ENCODE peak calls at places on chromosomes 11 and 22, in ten cellular contexts. One of them, this sample, is unnamed.

GRCh38 chr11:100151944-100152343 is 535.1 kb upstream of the ARHGAP42 start:
- DNase-seq in HepG2: no peak
- DNase-seq in AG09309: no peak
- DNase-seq in HFF-Myc: no peak
- DNase-seq in HAP-1: no peak
- DNase-seq in fibroblast of the aortic adventitia: no peak
- DNase-seq in lung: no peak
- DNase-seq in adrenal gland: peak; percentile 11
- DNase-seq in A549: no peak
- DNase-seq in heart left ventricle: no peak
- DNase-seq in this sample: no peak

GRCh38 chr11:26753738-26754504 is 32.1 kb upstream of the SLC5A12 start:
- DNase-seq in HepG2: peak; percentile 56
- DNase-seq in AG09309: peak; percentile 55
- DNase-seq in HFF-Myc: peak; percentile 72
- DNase-seq in HAP-1: peak; percentile 37
- DNase-seq in fibroblast of the aortic adventitia: peak; percentile 90
- DNase-seq in lung: peak; percentile 30
- DNase-seq in adrenal gland: peak; percentile 16
- DNase-seq in A549: peak; percentile 21
- DNase-seq in heart left ventricle: peak; percentile 45
- DNase-seq in this sample: no peak

GRCh38 chr11:73750238-73750637 is 10.6 kb downstream of the RAB6A start:
- DNase-seq in HepG2: peak; percentile 42
- DNase-seq in AG09309: no peak
- DNase-seq in HFF-Myc: no peak
- DNase-seq in HAP-1: no peak
- DNase-seq in fibroblast of the aortic adventitia: no peak
- DNase-seq in lung: no peak
- DNase-seq in adrenal gland: no peak
- DNase-seq in A549: no peak
- DNase-seq in heart left ventricle: no peak
- DNase-seq in this sample: no peak

GRCh38 chr11:76455331-76455730 is 10.5 kb downstream of the EMSY start:
- DNase-seq in HepG2: no peak
- DNase-seq in AG09309: no peak
- DNase-seq in HFF-Myc: no peak
- DNase-seq in HAP-1: peak; percentile 89
- DNase-seq in fibroblast of the aortic adventitia: no peak
- DNase-seq in lung: no peak
- DNase-seq in adrenal gland: no peak
- DNase-seq in A549: no peak
- DNase-seq in heart left ventricle: no peak
- DNase-seq in this sample: no peak

GRCh38 chr11:2512431-2513407 is 67.9 kb downstream of the KCNQ1 start:
- DNase-seq in HepG2: no peak
- DNase-seq in AG09309: no peak
- DNase-seq in HFF-Myc: no peak
- DNase-seq in HAP-1: peak; percentile 4
- DNase-seq in fibroblast of the aortic adventitia: no peak
- DNase-seq in lung: peak; percentile 26
- DNase-seq in adrenal gland: peak; percentile 8
- DNase-seq in A549: no peak
- DNase-seq in heart left ventricle: peak; percentile 26
- DNase-seq in this sample: no peak

GRCh38 chr11:2549080-2549479 is 104.3 kb downstream of the KCNQ1 start:
- DNase-seq in HepG2: no peak
- DNase-seq in AG09309: no peak
- DNase-seq in HFF-Myc: no peak
- DNase-seq in HAP-1: no peak
- DNase-seq in fibroblast of the aortic adventitia: no peak
- DNase-seq in lung: no peak
- DNase-seq in adrenal gland: peak; percentile 7
- DNase-seq in A549: no peak
- DNase-seq in heart left ventricle: no peak
- DNase-seq in this sample: no peak

GRCh38 chr11:57434640-57435546 is 8.0 kb upstream of the SLC43A3 start:
- DNase-seq in HepG2: peak; percentile 94
- DNase-seq in AG09309: peak; percentile 94
- DNase-seq in HFF-Myc: no peak
- DNase-seq in HAP-1: no peak
- DNase-seq in fibroblast of the aortic adventitia: peak; percentile 97
- DNase-seq in lung: peak; percentile 51
- DNase-seq in adrenal gland: peak; percentile 34
- DNase-seq in A549: peak; percentile 69
- DNase-seq in heart left ventricle: no peak
- DNase-seq in this sample: no peak

GRCh38 chr11:124657922-124658321 is 15.6 kb downstream of the SIAE start:
- DNase-seq in HepG2: no peak
- DNase-seq in AG09309: no peak
- DNase-seq in HFF-Myc: no peak
- DNase-seq in HAP-1: no peak
- DNase-seq in fibroblast of the aortic adventitia: no peak
- DNase-seq in lung: no peak
- DNase-seq in adrenal gland: no peak
- DNase-seq in A549: no peak
- DNase-seq in heart left ventricle: no peak
- DNase-seq in this sample: no peak

GRCh38 chr11:37788141-37788877 is 1190.3 kb upstream of the RAG2 start:
- DNase-seq in HepG2: no peak
- DNase-seq in AG09309: no peak
- DNase-seq in HFF-Myc: peak; percentile 5
- DNase-seq in HAP-1: no peak
- DNase-seq in fibroblast of the aortic adventitia: peak; percentile 69
- DNase-seq in lung: no peak
- DNase-seq in adrenal gland: no peak
- DNase-seq in A549: no peak
- DNase-seq in heart left ventricle: no peak
- DNase-seq in this sample: no peak

GRCh38 chr11:56843816-56844215 is 95.3 kb upstream of the OR9G4 start:
- DNase-seq in HepG2: no peak
- DNase-seq in AG09309: no peak
- DNase-seq in HFF-Myc: no peak
- DNase-seq in HAP-1: no peak
- DNase-seq in fibroblast of the aortic adventitia: no peak
- DNase-seq in lung: no peak
- DNase-seq in adrenal gland: no peak
- DNase-seq in A549: no peak
- DNase-seq in heart left ventricle: no peak
- DNase-seq in this sample: no peak

GRCh38 chr11:83725161-83725560 is 439.0 kb upstream of the CCDC90B start:
- DNase-seq in HepG2: no peak
- DNase-seq in AG09309: no peak
- DNase-seq in HFF-Myc: no peak
- DNase-seq in HAP-1: no peak
- DNase-seq in fibroblast of the aortic adventitia: no peak
- DNase-seq in lung: no peak
- DNase-seq in adrenal gland: no peak
- DNase-seq in A549: no peak
- DNase-seq in heart left ventricle: no peak
- DNase-seq in this sample: no peak

GRCh38 chr22:38694049-38694448 is 6.7 kb downstream of the JOSD1 start:
- DNase-seq in HepG2: peak; percentile 72
- DNase-seq in AG09309: no peak
- DNase-seq in HFF-Myc: no peak
- DNase-seq in HAP-1: no peak
- DNase-seq in fibroblast of the aortic adventitia: no peak
- DNase-seq in lung: no peak
- DNase-seq in adrenal gland: no peak
- DNase-seq in A549: no peak
- DNase-seq in heart left ventricle: no peak
- DNase-seq in this sample: no peak

GRCh38 chr11:122780296-122780949 is 57.9 kb upstream of the CRTAM start:
- DNase-seq in HepG2: no peak
- DNase-seq in AG09309: no peak
- DNase-seq in HFF-Myc: no peak
- DNase-seq in HAP-1: no peak
- DNase-seq in fibroblast of the aortic adventitia: no peak
- DNase-seq in lung: no peak
- DNase-seq in adrenal gland: no peak
- DNase-seq in A549: no peak
- DNase-seq in heart left ventricle: no peak
- DNase-seq in this sample: no peak

GRCh38 chr11:68071281-68072048 is 32.6 kb downstream of the TCIRG1 start:
- DNase-seq in HepG2: no peak
- DNase-seq in AG09309: no peak
- DNase-seq in HFF-Myc: no peak
- DNase-seq in HAP-1: no peak
- DNase-seq in fibroblast of the aortic adventitia: no peak
- DNase-seq in lung: no peak
- DNase-seq in adrenal gland: no peak
- DNase-seq in A549: no peak
- DNase-seq in heart left ventricle: no peak
- DNase-seq in this sample: no peak

DNA sequence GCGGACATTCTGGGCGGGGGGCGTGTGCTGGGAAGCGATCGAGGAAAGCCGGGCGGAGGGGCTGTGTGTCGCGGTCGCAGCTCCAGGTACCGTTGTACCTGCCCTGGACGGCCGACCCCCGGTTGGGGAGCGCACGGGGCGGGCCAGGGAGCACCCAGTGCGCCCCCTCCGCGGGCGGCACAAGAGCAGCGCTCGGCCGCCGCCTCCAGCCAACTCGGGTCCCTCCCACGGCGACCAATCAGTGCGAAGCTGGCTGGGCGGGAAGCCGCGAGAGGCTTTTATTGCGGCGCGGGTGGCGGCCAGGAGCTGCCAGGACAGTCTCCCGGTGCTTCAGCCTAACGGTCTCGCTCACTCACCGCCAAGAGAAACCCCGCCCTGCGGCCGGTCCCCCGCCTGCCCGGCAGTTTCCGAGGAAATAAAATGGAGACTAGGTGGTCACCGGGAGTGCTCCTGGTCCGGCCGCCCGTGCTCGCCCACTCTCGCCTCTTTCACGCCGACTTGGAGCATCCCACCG is 1.7 kb downstream of the NCAM1 start:
- DNase-seq in HepG2: no peak
- DNase-seq in AG09309: no peak
- DNase-seq in HFF-Myc: no peak
- DNase-seq in HAP-1: no peak
- DNase-seq in fibroblast of the aortic adventitia: no peak
- DNase-seq in lung: no peak
- DNase-seq in adrenal gland: peak; percentile 85
- DNase-seq in A549: no peak
- DNase-seq in heart left ventricle: peak; percentile 84
- DNase-seq in this sample: peak; percentile 1
- H3K4me3 ChIP-seq in HepG2: no peak overlapping the region
- H3K4me3 ChIP-seq in AG09309: peak overlapping the region; percentile 44
- H3K4me3 ChIP-seq in HFF-Myc: no peak overlapping the region
- H3K4me3 ChIP-seq in HAP-1: no peak overlapping the region
- H3K4me3 ChIP-seq in fibroblast of the aortic adventitia: peak overlapping the region; percentile 58
- H3K4me3 ChIP-seq in lung: no peak overlapping the region
- H3K4me3 ChIP-seq in adrenal gland: peak overlapping the region; percentile 67
- H3K4me3 ChIP-seq in A549: no peak overlapping the region
- H3K4me3 ChIP-seq in heart left ventricle: peak overlapping the region; percentile 73
- H3K4me3 ChIP-seq in this sample: no peak overlapping the region

DNA sequence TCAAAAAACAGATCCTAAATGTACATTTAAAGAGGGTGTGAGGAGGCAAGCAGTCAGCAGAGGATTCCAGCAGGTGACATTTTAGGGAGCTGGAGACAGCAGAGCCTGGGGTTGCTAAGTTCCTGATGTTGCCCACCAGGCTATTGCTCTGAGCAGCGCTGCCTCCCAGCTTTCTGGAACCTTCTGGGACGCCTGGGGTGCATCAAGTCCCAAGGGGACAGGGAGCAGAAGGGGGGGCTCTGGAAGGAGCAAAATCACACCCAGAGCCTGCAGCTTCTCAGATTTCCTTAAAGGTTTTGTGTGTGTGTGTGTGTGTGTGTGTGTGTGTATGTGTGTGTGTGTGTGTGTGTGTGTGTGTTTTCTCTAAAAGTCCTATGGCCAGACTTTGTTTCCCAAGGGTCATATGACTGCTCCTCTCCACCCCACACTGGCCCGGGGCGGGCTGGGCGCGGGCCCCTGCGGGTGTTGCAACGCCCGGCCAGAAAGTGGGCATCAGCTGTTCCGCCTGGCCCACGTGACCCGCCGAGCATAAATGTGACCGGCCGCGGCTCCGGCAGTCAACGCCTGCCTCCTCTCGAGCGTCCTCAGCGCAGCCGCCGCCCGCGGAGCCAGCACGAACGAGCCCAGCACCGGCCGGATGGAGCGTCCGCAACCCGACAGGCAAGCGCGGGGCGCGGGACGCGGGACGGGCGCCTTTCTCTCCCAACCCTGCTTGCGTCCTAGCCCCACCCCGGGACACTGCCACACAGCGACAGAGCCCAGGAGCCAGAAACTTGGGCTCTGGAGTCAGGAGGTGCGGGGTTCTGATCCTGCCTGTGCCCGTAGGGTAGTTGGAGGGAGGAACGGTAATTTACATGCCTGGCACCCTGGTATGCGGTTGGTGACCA is at the start of gene HMOX1:
- DNase-seq in HepG2: peak; percentile 73
- DNase-seq in AG09309: peak; percentile 71
- DNase-seq in HFF-Myc: peak; percentile 20
- DNase-seq in HAP-1: peak; percentile 90
- DNase-seq in fibroblast of the aortic adventitia: peak; percentile 94
- DNase-seq in lung: peak; percentile 93
- DNase-seq in adrenal gland: peak; percentile 95
- DNase-seq in A549: peak; percentile 68
- DNase-seq in heart left ventricle: peak; percentile 95
- DNase-seq in this sample: peak; percentile 86
- H3K4me3 ChIP-seq in HepG2: peak within 1 kb of the TSS; percentile 81
- H3K4me3 ChIP-seq in AG09309: peak within 1 kb of the TSS; percentile 59
- H3K4me3 ChIP-seq in HFF-Myc: peak within 1 kb of the TSS; percentile 59
- H3K4me3 ChIP-seq in HAP-1: peak within 1 kb of the TSS; percentile 50
- H3K4me3 ChIP-seq in fibroblast of the aortic adventitia: peak within 1 kb of the TSS; percentile 99
- H3K4me3 ChIP-seq in lung: peak within 1 kb of the TSS; percentile 62
- H3K4me3 ChIP-seq in adrenal gland: peak within 1 kb of the TSS; percentile 60
- H3K4me3 ChIP-seq in A549: peak within 1 kb of the TSS; percentile 79
- H3K4me3 ChIP-seq in heart left ventricle: peak within 1 kb of the TSS; percentile 66
- H3K4me3 ChIP-seq in this sample: peak within 1 kb of the TSS; percentile 71

DNA sequence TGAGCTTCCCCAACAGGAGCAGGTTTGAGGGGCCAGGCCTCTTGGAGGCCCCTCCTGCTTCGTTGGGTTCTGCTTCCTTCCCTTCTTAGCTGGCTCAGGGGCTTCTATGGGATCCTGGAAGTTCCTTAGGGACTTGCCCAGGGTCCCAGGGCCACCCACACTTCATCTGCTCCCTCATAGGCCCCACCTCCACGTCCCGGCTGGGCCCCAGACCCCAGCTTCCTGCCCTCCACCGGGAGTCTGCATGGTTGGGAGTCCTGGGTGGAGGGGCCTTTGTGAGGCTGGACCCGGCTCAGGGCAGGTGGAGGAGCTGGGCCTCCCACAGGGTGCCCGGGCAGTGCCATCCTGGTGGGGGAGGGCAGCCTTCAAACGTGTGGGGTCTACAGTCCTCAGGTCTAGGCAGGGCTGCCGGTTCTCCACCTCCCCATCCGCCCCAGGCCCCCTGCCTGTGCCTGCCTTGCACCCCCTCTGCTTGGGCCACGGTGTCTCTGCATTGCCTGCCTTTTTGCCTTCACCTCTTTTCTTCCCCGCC is 11.6 kb downstream of the OTUB1 start:
- DNase-seq in HepG2: no peak
- DNase-seq in AG09309: no peak
- DNase-seq in HFF-Myc: no peak
- DNase-seq in HAP-1: no peak
- DNase-seq in fibroblast of the aortic adventitia: no peak
- DNase-seq in lung: no peak
- DNase-seq in adrenal gland: no peak
- DNase-seq in A549: no peak
- DNase-seq in heart left ventricle: no peak
- DNase-seq in this sample: no peak
- H3K4me3 ChIP-seq in HepG2: no peak overlapping the region
- H3K4me3 ChIP-seq in AG09309: no peak overlapping the region
- H3K4me3 ChIP-seq in HFF-Myc: no peak overlapping the region
- H3K4me3 ChIP-seq in HAP-1: no peak overlapping the region
- H3K4me3 ChIP-seq in fibroblast of the aortic adventitia: no peak overlapping the region
- H3K4me3 ChIP-seq in lung: no peak overlapping the region
- H3K4me3 ChIP-seq in adrenal gland: no peak overlapping the region
- H3K4me3 ChIP-seq in A549: no peak overlapping the region
- H3K4me3 ChIP-seq in heart left ventricle: no peak overlapping the region
- H3K4me3 ChIP-seq in this sample: no peak overlapping the region

GRCh38 chr22:45865561-45866397 is 111.2 kb downstream of the WNT7B start:
- DNase-seq in HepG2: no peak
- DNase-seq in AG09309: no peak
- DNase-seq in HFF-Myc: no peak
- DNase-seq in HAP-1: peak; percentile 7
- DNase-seq in fibroblast of the aortic adventitia: no peak
- DNase-seq in lung: no peak
- DNase-seq in adrenal gland: no peak
- DNase-seq in A549: no peak
- DNase-seq in heart left ventricle: no peak
- DNase-seq in this sample: no peak
- H3K4me3 ChIP-seq in HepG2: no peak overlapping the region
- H3K4me3 ChIP-seq in AG09309: no peak overlapping the region
- H3K4me3 ChIP-seq in HFF-Myc: no peak overlapping the region
- H3K4me3 ChIP-seq in HAP-1: no peak overlapping the region
- H3K4me3 ChIP-seq in fibroblast of the aortic adventitia: no peak overlapping the region
- H3K4me3 ChIP-seq in lung: no peak overlapping the region
- H3K4me3 ChIP-seq in adrenal gland: no peak overlapping the region
- H3K4me3 ChIP-seq in A549: no peak overlapping the region
- H3K4me3 ChIP-seq in heart left ventricle: no peak overlapping the region
- H3K4me3 ChIP-seq in this sample: no peak overlapping the region